ENCODE peak calls at places on chromosome 17, in nine cellular contexts. F, M, E, I, H, S, G, P and Y are unnamed samples.

GRCh38 chr17:7667616-7668406 is 17.1 kb downstream of the ATP1B2 start:
- DNase-seq in F (peak), M (no peak), E (no peak), I (no peak), H (no peak), S (no peak), G (no peak), P (no peak), Y (peak)

GRCh38 chr17:65742433-65743312 is 181.2 kb upstream of the AXIN2 start:
- DNase-seq in F (no peak), M (no peak), E (no peak), I (no peak), H (peak), S (no peak), G (no peak), P (peak), Y (no peak)

GRCh38 chr17:34178047-34178446 is 77.0 kb upstream of the CCL2 start:
- DNase-seq in F (no peak), M (no peak), E (no peak), I (no peak), H (no peak), S (no peak), G (peak), P (no peak), Y (no peak)

GRCh38 chr17:82097187-82097918 is 683 bp downstream of the FASN start:
- DNase-seq in F (no peak), M (peak), E (peak), I (no peak), H (no peak), S (no peak), G (peak), P (peak), Y (peak)

GRCh38 chr17:78645421-78646295 is 68.5 kb upstream of the DNAH17 start:
- DNase-seq in F (peak), M (peak), E (peak), I (peak), H (peak), S (peak), G (no peak), P (no peak), Y (no peak)

GRCh38 chr17:31627960-31628359 is 231.1 kb downstream of the COPRS start:
- DNase-seq in F (no peak), M (no peak), E (no peak), I (no peak), H (no peak), S (no peak), G (no peak), P (peak), Y (no peak)

GRCh38 chr17:50426472-50426782 is 409 bp downstream of the ACSF2 start:
- DNase-seq in F (no peak), M (no peak), E (no peak), I (no peak), H (no peak), S (no peak), G (no peak), P (no peak), Y (no peak)

GRCh38 chr17:38352245-38353083 is 820 bp downstream of the SOCS7 start:
- DNase-seq in F (peak), M (peak), E (no peak), I (no peak), H (no peak), S (no peak), G (peak), P (peak), Y (no peak)

GRCh38 chr17:67139289-67139688 is 94.9 kb downstream of the CACNG1 start:
- DNase-seq in F (no peak), M (no peak), E (no peak), I (no peak), H (no peak), S (no peak), G (no peak), P (no peak), Y (no peak)

GRCh38 chr17:1714980-1715802 is 5.0 kb upstream of the TLCD2 start:
- DNase-seq in F (peak), M (peak), E (peak), I (no peak), H (peak), S (peak), G (peak), P (peak), Y (no peak)

GRCh38 chr17:51618485-51618884 is 358.1 kb downstream of the UTP18 start:
- DNase-seq in F (no peak), M (no peak), E (no peak), I (no peak), H (no peak), S (no peak), G (no peak), P (no peak), Y (no peak)

GRCh38 chr17:69084911-69085310 is 24.2 kb upstream of the ABCA9 start:
- DNase-seq in F (no peak), M (peak), E (peak), I (no peak), H (peak), S (no peak), G (peak), P (peak), Y (no peak)

GRCh38 chr17:3963214-3964201 is 729 bp downstream of the ATP2A3 start:
- DNase-seq in F (peak), M (peak), E (peak), I (peak), H (no peak), S (no peak), G (peak), P (no peak), Y (no peak)

GRCh38 chr17:15112881-15113617 is 152.1 kb downstream of the PMP22 start:
- DNase-seq in F (no peak), M (no peak), E (no peak), I (no peak), H (no peak), S (no peak), G (no peak), P (no peak), Y (no peak)

GRCh38 chr17:77681820-77682219 is 276.7 kb upstream of the TNRC6C start:
- DNase-seq in F (no peak), M (no peak), E (no peak), I (no peak), H (no peak), S (peak), G (no peak), P (no peak), Y (no peak)

GRCh38 chr17:83002118-83002805 is 77.1 kb upstream of the METRNL start:
- DNase-seq in F (peak), M (no peak), E (no peak), I (no peak), H (no peak), S (no peak), G (no peak), P (no peak), Y (peak)

GRCh38 chr17:8151641-8152111 is 528 bp downstream of the PER1 start:
- DNase-seq in F (peak), M (peak), E (peak), I (no peak), H (no peak), S (peak), G (peak), P (peak), Y (no peak)

GRCh38 chr17:2723997-2724782 is 12.6 kb upstream of the CLUH start:
- DNase-seq in F (peak), M (peak), E (peak), I (no peak), H (no peak), S (no peak), G (no peak), P (no peak), Y (no peak)

GRCh38 chr17:14211778-14212177 is 24.9 kb downstream of the CDRT15 start:
- DNase-seq in F (peak), M (no peak), E (peak), I (no peak), H (no peak), S (no peak), G (no peak), P (no peak), Y (no peak)

GRCh38 chr17:67132366-67132765 is 88.0 kb downstream of the CACNG1 start:
- DNase-seq in F (no peak), M (no peak), E (no peak), I (no peak), H (no peak), S (no peak), G (no peak), P (no peak), Y (no peak)

GRCh38 chr17:50269477-50270429 is 4.5 kb upstream of the TMEM92 start:
- DNase-seq in F (peak), M (peak), E (no peak), I (no peak), H (peak), S (peak), G (peak), P (peak), Y (peak)

GRCh38 chr17:38418693-38419507 is 9.4 kb upstream of the ARHGAP23 start:
- DNase-seq in F (peak), M (no peak), E (no peak), I (peak), H (no peak), S (no peak), G (peak), P (no peak), Y (peak)

GRCh38 chr17:62643496-62643895 is 16.0 kb downstream of the MRC2 start:
- DNase-seq in F (no peak), M (no peak), E (no peak), I (no peak), H (no peak), S (no peak), G (no peak), P (no peak), Y (no peak)
- TF ChIP-seq CTCF in F (no peak), M (no peak), E (no peak), I (no peak), H (no peak), S (no peak), G (no peak), P (no peak), Y (no peak)

GRCh38 chr17:41061969-41062368 is 2.1 kb upstream of the KRTAP2-3 start:
- DNase-seq in F (no peak), M (no peak), E (no peak), I (no peak), H (peak), S (no peak), G (no peak), P (peak), Y (no peak)
- TF ChIP-seq CTCF in F (no peak), M (no peak), E (no peak), I (no peak), H (no peak), S (no peak), G (no peak), P (no peak), Y (no peak)

GRCh38 chr17:57032343-57032742 is 52.7 kb upstream of the AKAP1 start:
- DNase-seq in F (no peak), M (no peak), E (no peak), I (no peak), H (no peak), S (no peak), G (no peak), P (no peak), Y (no peak)

GRCh38 chr17:57037401-57037800 is 47.6 kb upstream of the AKAP1 start:
- DNase-seq in F (no peak), M (no peak), E (no peak), I (no peak), H (no peak), S (no peak), G (no peak), P (no peak), Y (no peak)

GRCh38 chr17:57033296-57033695 is 51.8 kb upstream of the AKAP1 start:
- DNase-seq in F (no peak), M (no peak), E (no peak), I (no peak), H (no peak), S (no peak), G (peak), P (no peak), Y (no peak)

GRCh38 chr17:57035971-57036481 is 49.0 kb upstream of the AKAP1 start:
- DNase-seq in F (no peak), M (no peak), E (no peak), I (no peak), H (no peak), S (no peak), G (no peak), P (peak), Y (no peak)

GRCh38 chr17:57034807-57035754 is 50.0 kb upstream of the AKAP1 start:
- DNase-seq in F (no peak), M (no peak), E (no peak), I (no peak), H (no peak), S (no peak), G (no peak), P (no peak), Y (no peak)
- TF ChIP-seq CTCF in F (no peak), M (no peak), E (no peak), I (no peak), H (no peak), S (no peak), G (no peak), P (no peak), Y (no peak)

GRCh38 chr17:40564195-40564882 is 933 bp downstream of the CCR7 start:
- DNase-seq in F (no peak), M (no peak), E (no peak), I (no peak), H (no peak), S (no peak), G (no peak), P (no peak), Y (no peak)

GRCh38 chr17:40564883-40565744 is at the start of gene CCR7:
- DNase-seq in F (no peak), M (no peak), E (peak), I (peak), H (no peak), S (no peak), G (no peak), P (no peak), Y (no peak)

GRCh38 chr17:40562841-40563370 is 2.4 kb downstream of the CCR7 start:
- DNase-seq in F (no peak), M (no peak), E (no peak), I (no peak), H (no peak), S (no peak), G (no peak), P (no peak), Y (no peak)

GRCh38 chr17:40561871-40562611 is 3.2 kb downstream of the CCR7 start:
- DNase-seq in F (no peak), M (no peak), E (no peak), I (no peak), H (no peak), S (no peak), G (no peak), P (no peak), Y (no peak)

DNA sequence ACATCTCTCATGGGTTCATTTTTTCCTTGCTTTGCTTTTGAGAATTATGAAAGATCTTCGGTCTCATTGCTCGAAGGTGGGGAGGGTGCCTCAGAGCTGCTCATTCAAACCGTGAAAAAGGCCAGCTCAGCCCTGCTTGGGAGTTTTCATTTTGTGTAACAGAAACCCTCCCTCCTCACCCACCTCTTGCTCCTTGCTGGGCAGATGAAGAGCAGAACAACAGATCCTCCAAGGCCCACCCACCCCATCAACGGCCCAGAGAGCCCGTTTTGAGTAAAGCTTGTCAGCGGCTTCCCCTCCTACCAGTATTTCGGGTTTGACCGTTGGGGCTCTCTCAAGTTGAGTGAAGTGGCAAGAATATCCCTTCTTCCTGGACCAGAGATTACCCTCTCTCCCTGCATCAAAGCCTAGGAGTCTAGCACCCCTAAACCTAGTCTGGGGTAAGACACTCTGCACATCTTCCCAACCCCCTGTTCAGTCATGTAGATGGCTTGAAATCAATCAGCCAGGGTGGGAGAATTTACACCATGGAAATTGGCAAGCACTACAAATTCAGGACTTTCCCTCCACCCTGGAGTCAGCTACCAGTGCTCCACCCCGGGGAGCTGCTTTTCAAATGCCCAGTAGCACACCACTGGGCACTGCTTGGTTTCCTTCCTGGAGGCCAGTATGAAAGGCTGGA is 1.8 kb downstream of the CCR7 start:
- DNase-seq in F (no peak), M (no peak), E (no peak), I (no peak), H (no peak), S (no peak), G (no peak), P (no peak), Y (no peak)
- TF ChIP-seq CTCF in F (no peak), M (no peak), E (no peak), I (no peak), H (no peak), S (no peak), G (no peak), P (no peak), Y (no peak)

DNA sequence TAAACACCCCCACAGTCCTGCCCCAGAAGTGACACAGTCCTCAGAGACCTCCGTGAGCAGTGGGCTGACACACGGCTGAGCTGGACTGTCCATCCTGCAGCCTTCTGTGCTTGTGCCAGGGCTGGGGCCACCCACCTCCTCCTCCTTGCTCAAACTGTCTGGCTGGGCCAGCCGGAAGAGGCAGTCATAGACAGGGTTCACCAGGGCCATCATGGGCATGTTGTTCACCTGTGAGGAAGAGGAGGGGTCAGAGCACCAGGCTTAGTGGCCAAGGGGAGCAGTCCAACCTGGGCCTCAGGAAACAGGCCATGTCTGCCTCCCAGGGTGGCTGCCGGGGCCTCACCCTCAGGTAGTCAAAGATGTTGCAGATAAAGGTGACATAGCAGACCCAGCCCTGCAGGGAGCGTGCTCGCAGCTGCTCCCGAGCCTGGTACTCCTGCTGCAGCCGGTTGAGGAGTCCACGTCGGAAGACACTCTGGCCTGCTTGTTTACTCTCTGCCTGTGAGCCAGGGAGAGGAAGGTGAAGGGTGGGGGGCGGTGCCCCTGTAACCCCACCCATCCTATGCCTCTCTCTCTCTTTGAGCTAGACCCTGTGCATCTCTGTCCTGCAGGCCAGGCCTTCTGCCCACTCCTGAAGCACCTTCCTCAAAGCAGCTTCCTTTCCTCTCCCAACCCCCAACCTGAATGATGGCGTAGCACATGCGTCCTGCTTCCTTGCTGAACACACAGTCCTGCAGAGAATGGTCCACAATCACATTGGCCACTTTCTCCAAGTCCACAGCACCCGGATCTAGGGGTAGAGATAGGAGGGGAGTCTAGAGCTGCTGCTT is 3.4 kb downstream of the MIF4GD start:
- DNase-seq in F (no peak), M (peak), E (peak), I (peak), H (no peak), S (no peak), G (peak), P (no peak), Y (no peak)
- TF ChIP-seq CTCF in F (no peak), M (no peak), E (no peak), I (no peak), H (no peak), S (no peak), G (no peak), P (no peak), Y (no peak)

GRCh38 chr17:71959129-71959528 is 161.7 kb upstream of the SOX9 start:
- DNase-seq in F (no peak), M (no peak), E (no peak), I (no peak), H (peak), S (no peak), G (no peak), P (no peak), Y (no peak)
- TF ChIP-seq CTCF in F (no peak), M (peak), E (no peak), I (no peak), H (peak), S (no peak), G (peak), P (peak), Y (peak)

GRCh38 chr17:28662527-28662829 is 473 bp downstream of the SUPT6H start:
- DNase-seq in F (no peak), M (no peak), E (no peak), I (no peak), H (no peak), S (no peak), G (no peak), P (no peak), Y (no peak)

GRCh38 chr17:28657756-28658155 is 4.0 kb downstream of the SDF2 start:
- DNase-seq in F (no peak), M (no peak), E (no peak), I (no peak), H (no peak), S (no peak), G (no peak), P (peak), Y (no peak)

GRCh38 chr17:28663723-28664122 is 1.7 kb downstream of the SUPT6H start:
- DNase-seq in F (no peak), M (no peak), E (no peak), I (no peak), H (no peak), S (no peak), G (no peak), P (no peak), Y (no peak)

GRCh38 chr17:28665994-28666393 is 4.0 kb downstream of the SUPT6H start:
- DNase-seq in F (no peak), M (no peak), E (no peak), I (no peak), H (no peak), S (no peak), G (no peak), P (no peak), Y (no peak)

DNA sequence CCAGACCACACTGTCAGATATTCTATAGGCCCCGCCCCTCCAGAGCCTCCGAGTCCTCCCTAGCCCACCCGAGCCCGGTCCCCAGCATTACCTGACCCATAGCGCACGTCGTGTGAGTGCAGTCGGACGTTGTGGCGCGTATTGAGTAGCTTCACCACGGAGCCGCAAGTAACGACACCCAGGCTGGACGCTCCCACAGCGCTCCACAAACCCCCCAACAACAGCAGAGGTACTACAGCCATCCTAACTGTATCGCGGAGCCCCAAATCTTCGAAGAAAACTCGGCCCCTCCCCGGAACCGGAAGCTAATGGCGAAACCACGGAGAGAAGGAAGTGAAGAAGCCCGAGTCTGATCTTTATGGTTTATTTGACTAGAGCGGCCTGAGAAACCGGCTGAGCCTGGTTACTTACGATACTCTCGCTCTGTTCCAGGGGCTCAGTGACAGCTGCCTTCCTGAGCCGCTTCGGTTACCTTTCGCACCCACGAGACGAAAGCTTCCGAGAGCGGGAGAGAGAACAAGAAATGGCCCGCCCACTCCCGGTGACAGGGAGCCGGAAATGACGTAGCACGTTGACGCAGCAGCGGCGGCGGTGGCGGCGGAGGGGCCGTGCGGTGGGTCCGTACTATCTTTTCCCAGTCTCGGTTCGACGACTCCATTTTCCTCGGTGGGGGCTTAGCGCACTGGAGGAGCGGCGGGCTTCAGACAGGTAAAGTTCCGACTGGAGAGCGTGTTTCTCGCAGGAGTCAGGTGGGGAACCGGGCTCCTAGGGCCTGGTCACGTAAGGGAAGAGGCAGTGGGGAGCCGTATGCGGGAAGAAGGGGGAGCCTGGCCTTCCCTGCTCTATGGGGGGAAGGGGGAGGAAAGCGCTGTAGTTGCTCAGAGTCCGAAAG is at the start of the genes SDF2 and SUPT6H:
- DNase-seq in F (peak), M (peak), E (peak), I (peak), H (peak), S (peak), G (peak), P (peak), Y (peak)
- TF ChIP-seq CTCF in F (no peak), M (no peak), E (no peak), I (no peak), H (no peak), S (no peak), G (no peak), P (no peak), Y (no peak)